ENCODE peak calls at places on chromosomes 11 and 22, in seven cellular contexts. One of them, this sample, is unnamed.

GRCh38 chr11:36817336-36817965 is 219.4 kb upstream of the RAG2 start:
- DNase-seq in stimulated activated CD4-positive, alpha-beta T cell treated with anti-CD3 and anti-CD28 coated beads, Interleukin-1b, Interleukin-23, amount 100 ng/mL, for 1 hour: no peak
- DNase-seq in HEK293T: no peak
- DNase-seq in K562: no peak
- DNase-seq in Kasumi-1: no peak
- DNase-seq in H7: no peak
- DNase-seq in AML-193: no peak
- DNase-seq in this sample: peak; percentile 14

GRCh38 chr22:49852898-49853894 is at the start of gene ZBED4:
- DNase-seq in K562: peak; percentile 96
- DNase-seq in HEK293T: peak; percentile 100
- DNase-seq in AML-193: peak; percentile 95
- DNase-seq in stimulated activated CD4-positive, alpha-beta T cell treated with anti-CD3 and anti-CD28 coated beads, Interleukin-1b, Interleukin-23, amount 100 ng/mL, for 1 hour: peak; percentile 97
- DNase-seq in H7: peak; percentile 100
- DNase-seq in Kasumi-1: peak; percentile 85
- DNase-seq in this sample: peak; percentile 100

GRCh38 chr11:125287467-125288232 is 123.1 kb downstream of the PKNOX2 start:
- DNase-seq in K562: no peak
- DNase-seq in HEK293T: no peak
- DNase-seq in AML-193: no peak
- DNase-seq in Kasumi-1: no peak
- DNase-seq in H7: no peak
- DNase-seq in stimulated activated CD4-positive, alpha-beta T cell treated with anti-CD3 and anti-CD28 coated beads, Interleukin-1b, Interleukin-23, amount 100 ng/mL, for 1 hour: no peak
- DNase-seq in this sample: no peak

GRCh38 chr11:72569966-72570892 is 104.0 kb downstream of the PDE2A start:
- DNase-seq in Kasumi-1: no peak
- DNase-seq in AML-193: no peak
- DNase-seq in HEK293T: no peak
- DNase-seq in K562: no peak
- DNase-seq in stimulated activated CD4-positive, alpha-beta T cell treated with anti-CD3 and anti-CD28 coated beads, Interleukin-1b, Interleukin-23, amount 100 ng/mL, for 1 hour: no peak
- DNase-seq in H7: no peak
- DNase-seq in this sample: peak; percentile 60

GRCh38 chr22:47929073-47929472 is 1166.6 kb downstream of the TBC1D22A start:
- DNase-seq in HEK293T: no peak
- DNase-seq in H7: no peak
- DNase-seq in AML-193: no peak
- DNase-seq in Kasumi-1: no peak
- DNase-seq in K562: no peak
- DNase-seq in stimulated activated CD4-positive, alpha-beta T cell treated with anti-CD3 and anti-CD28 coated beads, Interleukin-1b, Interleukin-23, amount 100 ng/mL, for 1 hour: no peak
- DNase-seq in this sample: no peak

GRCh38 chr22:28102413-28102812 is 183.4 kb upstream of the PITPNB start:
- DNase-seq in Kasumi-1: no peak
- DNase-seq in HEK293T: no peak
- DNase-seq in stimulated activated CD4-positive, alpha-beta T cell treated with anti-CD3 and anti-CD28 coated beads, Interleukin-1b, Interleukin-23, amount 100 ng/mL, for 1 hour: no peak
- DNase-seq in AML-193: no peak
- DNase-seq in K562: no peak
- DNase-seq in H7: no peak
- DNase-seq in this sample: peak; percentile 43

GRCh38 chr11:82930734-82931133 is 29.2 kb downstream of the DDIAS start:
- DNase-seq in Kasumi-1: no peak
- DNase-seq in AML-193: no peak
- DNase-seq in stimulated activated CD4-positive, alpha-beta T cell treated with anti-CD3 and anti-CD28 coated beads, Interleukin-1b, Interleukin-23, amount 100 ng/mL, for 1 hour: no peak
- DNase-seq in K562: no peak
- DNase-seq in H7: no peak
- DNase-seq in HEK293T: no peak
- DNase-seq in this sample: no peak

GRCh38 chr11:86799680-86800075 is 664 bp upstream of the PRSS23 start:
- DNase-seq in stimulated activated CD4-positive, alpha-beta T cell treated with anti-CD3 and anti-CD28 coated beads, Interleukin-1b, Interleukin-23, amount 100 ng/mL, for 1 hour: no peak
- DNase-seq in H7: peak; percentile 65
- DNase-seq in HEK293T: no peak
- DNase-seq in Kasumi-1: no peak
- DNase-seq in AML-193: no peak
- DNase-seq in K562: no peak
- DNase-seq in this sample: no peak

GRCh38 chr11:119376197-119376847 is 5.2 kb downstream of the USP2 start:
- DNase-seq in stimulated activated CD4-positive, alpha-beta T cell treated with anti-CD3 and anti-CD28 coated beads, Interleukin-1b, Interleukin-23, amount 100 ng/mL, for 1 hour: no peak
- DNase-seq in H7: peak; percentile 59
- DNase-seq in Kasumi-1: no peak
- DNase-seq in AML-193: no peak
- DNase-seq in HEK293T: no peak
- DNase-seq in K562: no peak
- DNase-seq in this sample: no peak

GRCh38 chr11:61957028-61957770 is 7.0 kb downstream of the BEST1 start:
- DNase-seq in AML-193: no peak
- DNase-seq in K562: no peak
- DNase-seq in H7: peak; percentile 16
- DNase-seq in Kasumi-1: no peak
- DNase-seq in stimulated activated CD4-positive, alpha-beta T cell treated with anti-CD3 and anti-CD28 coated beads, Interleukin-1b, Interleukin-23, amount 100 ng/mL, for 1 hour: no peak
- DNase-seq in HEK293T: no peak
- DNase-seq in this sample: no peak

GRCh38 chr11:79304599-79305212 is 136.1 kb downstream of the TENM4 start:
- DNase-seq in stimulated activated CD4-positive, alpha-beta T cell treated with anti-CD3 and anti-CD28 coated beads, Interleukin-1b, Interleukin-23, amount 100 ng/mL, for 1 hour: no peak
- DNase-seq in K562: no peak
- DNase-seq in HEK293T: no peak
- DNase-seq in H7: no peak
- DNase-seq in AML-193: no peak
- DNase-seq in Kasumi-1: no peak
- DNase-seq in this sample: no peak

This sample was measured in osteoblast.